ENCODE peak calls at places on chromosomes 11 and 22, in ten cellular contexts. One of them, this sample, is unnamed.

GRCh38 chr11:27740362-27741024 is 40.2 kb upstream of the BDNF start:
- DNase-seq in endothelial cell of umbilical vein: peak; percentile 18
- DNase-seq in hepatocyte: no peak
- DNase-seq in OCI-LY7: no peak
- DNase-seq in fibroblast of lung: peak; percentile 6
- DNase-seq in keratinocyte: no peak
- DNase-seq in PC-9: no peak
- DNase-seq in H9: peak; percentile 37
- DNase-seq in neural progenitor cell: no peak
- DNase-seq in GM23338: peak; percentile 73
- DNase-seq in this sample: no peak

GRCh38 chr11:64591257-64592233 is 525 bp downstream of the SLC22A12 start:
- DNase-seq in endothelial cell of umbilical vein: no peak
- DNase-seq in hepatocyte: no peak
- DNase-seq in OCI-LY7: no peak
- DNase-seq in fibroblast of lung: no peak
- DNase-seq in keratinocyte: no peak
- DNase-seq in PC-9: no peak
- DNase-seq in H9: no peak
- DNase-seq in neural progenitor cell: no peak
- DNase-seq in GM23338: no peak
- DNase-seq in this sample: no peak

GRCh38 chr11:5380740-5381342 is 2.8 kb upstream of the OR51M1 start:
- DNase-seq in endothelial cell of umbilical vein: peak; percentile 69
- DNase-seq in hepatocyte: peak; percentile 79
- DNase-seq in OCI-LY7: peak; percentile 61
- DNase-seq in fibroblast of lung: peak; percentile 49
- DNase-seq in keratinocyte: peak; percentile 2
- DNase-seq in PC-9: peak; percentile 23
- DNase-seq in H9: peak; percentile 76
- DNase-seq in neural progenitor cell: peak; percentile 83
- DNase-seq in GM23338: peak; percentile 89
- DNase-seq in this sample: peak; percentile 60

GRCh38 chr22:36727110-36727509 is 23.6 kb upstream of the CACNG2 start:
- DNase-seq in endothelial cell of umbilical vein: no peak
- DNase-seq in hepatocyte: no peak
- DNase-seq in OCI-LY7: no peak
- DNase-seq in fibroblast of lung: no peak
- DNase-seq in keratinocyte: no peak
- DNase-seq in PC-9: no peak
- DNase-seq in H9: peak; percentile 20
- DNase-seq in neural progenitor cell: no peak
- DNase-seq in GM23338: no peak
- DNase-seq in this sample: no peak

GRCh38 chr11:86954288-86955110 is 696 bp downstream of the FZD4 start:
- DNase-seq in endothelial cell of umbilical vein: peak; percentile 46
- DNase-seq in hepatocyte: no peak
- DNase-seq in OCI-LY7: no peak
- DNase-seq in fibroblast of lung: no peak
- DNase-seq in keratinocyte: no peak
- DNase-seq in PC-9: peak; percentile 10
- DNase-seq in H9: peak; percentile 64
- DNase-seq in neural progenitor cell: peak; percentile 68
- DNase-seq in GM23338: peak; percentile 76
- DNase-seq in this sample: no peak

GRCh38 chr11:581752-582151 is 5.5 kb downstream of the PHRF1 start:
- DNase-seq in endothelial cell of umbilical vein: no peak
- DNase-seq in hepatocyte: no peak
- DNase-seq in OCI-LY7: no peak
- DNase-seq in fibroblast of lung: no peak
- DNase-seq in keratinocyte: no peak
- DNase-seq in PC-9: no peak
- DNase-seq in H9: no peak
- DNase-seq in neural progenitor cell: no peak
- DNase-seq in GM23338: no peak
- DNase-seq in this sample: no peak

GRCh38 chr22:50300620-50301257 is 6.7 kb downstream of the PLXNB2 start:
- DNase-seq in endothelial cell of umbilical vein: no peak
- DNase-seq in hepatocyte: no peak
- DNase-seq in OCI-LY7: no peak
- DNase-seq in fibroblast of lung: no peak
- DNase-seq in keratinocyte: no peak
- DNase-seq in PC-9: no peak
- DNase-seq in H9: no peak
- DNase-seq in neural progenitor cell: no peak
- DNase-seq in GM23338: no peak
- DNase-seq in this sample: no peak

GRCh38 chr11:110486176-110486575 is 56.4 kb downstream of the FDX1 start:
- DNase-seq in endothelial cell of umbilical vein: no peak
- DNase-seq in hepatocyte: no peak
- DNase-seq in OCI-LY7: no peak
- DNase-seq in fibroblast of lung: no peak
- DNase-seq in keratinocyte: no peak
- DNase-seq in PC-9: no peak
- DNase-seq in H9: no peak
- DNase-seq in neural progenitor cell: no peak
- DNase-seq in GM23338: no peak
- DNase-seq in this sample: no peak

GRCh38 chr22:33381531-33382406 is 323.6 kb upstream of the SYN3 start:
- DNase-seq in endothelial cell of umbilical vein: no peak
- DNase-seq in hepatocyte: no peak
- DNase-seq in OCI-LY7: no peak
- DNase-seq in fibroblast of lung: no peak
- DNase-seq in keratinocyte: no peak
- DNase-seq in PC-9: no peak
- DNase-seq in H9: no peak
- DNase-seq in neural progenitor cell: no peak
- DNase-seq in GM23338: no peak
- DNase-seq in this sample: no peak

GRCh38 chr11:255176-255575 is 18.4 kb downstream of the PSMD13 start:
- DNase-seq in endothelial cell of umbilical vein: no peak
- DNase-seq in hepatocyte: no peak
- DNase-seq in OCI-LY7: no peak
- DNase-seq in fibroblast of lung: no peak
- DNase-seq in keratinocyte: no peak
- DNase-seq in PC-9: no peak
- DNase-seq in H9: no peak
- DNase-seq in neural progenitor cell: no peak
- DNase-seq in GM23338: no peak
- DNase-seq in this sample: no peak

GRCh38 chr11:304915-305833 is 2.4 kb upstream of the IFITM2 start:
- DNase-seq in endothelial cell of umbilical vein: peak; percentile 78
- DNase-seq in hepatocyte: peak; percentile 87
- DNase-seq in OCI-LY7: peak; percentile 80
- DNase-seq in fibroblast of lung: peak; percentile 68
- DNase-seq in keratinocyte: no peak
- DNase-seq in PC-9: peak; percentile 54
- DNase-seq in H9: peak; percentile 75
- DNase-seq in neural progenitor cell: peak; percentile 81
- DNase-seq in GM23338: peak; percentile 94
- DNase-seq in this sample: peak; percentile 53

GRCh38 chr11:129163714-129164164 is 28.4 kb downstream of the ARHGAP32 start:
- DNase-seq in endothelial cell of umbilical vein: no peak
- DNase-seq in hepatocyte: no peak
- DNase-seq in OCI-LY7: no peak
- DNase-seq in fibroblast of lung: peak; percentile 59
- DNase-seq in keratinocyte: no peak
- DNase-seq in PC-9: no peak
- DNase-seq in H9: no peak
- DNase-seq in neural progenitor cell: no peak
- DNase-seq in GM23338: no peak
- DNase-seq in this sample: no peak

GRCh38 chr11:115616941-115617340 is 112.7 kb upstream of the CADM1 start:
- DNase-seq in endothelial cell of umbilical vein: no peak
- DNase-seq in hepatocyte: no peak
- DNase-seq in OCI-LY7: no peak
- DNase-seq in fibroblast of lung: peak; percentile 95
- DNase-seq in keratinocyte: no peak
- DNase-seq in PC-9: no peak
- DNase-seq in H9: no peak
- DNase-seq in neural progenitor cell: no peak
- DNase-seq in GM23338: no peak
- DNase-seq in this sample: no peak

GRCh38 chr11:37657645-37658044 is 1059.6 kb upstream of the RAG2 start:
- DNase-seq in endothelial cell of umbilical vein: peak; percentile 45
- DNase-seq in hepatocyte: no peak
- DNase-seq in OCI-LY7: no peak
- DNase-seq in fibroblast of lung: peak; percentile 47
- DNase-seq in keratinocyte: no peak
- DNase-seq in PC-9: no peak
- DNase-seq in H9: no peak
- DNase-seq in neural progenitor cell: no peak
- DNase-seq in GM23338: no peak
- DNase-seq in this sample: peak; percentile 29

GRCh38 chr11:66006134-66006890 is 4.0 kb downstream of the BANF1 start:
- DNase-seq in endothelial cell of umbilical vein: no peak
- DNase-seq in hepatocyte: no peak
- DNase-seq in OCI-LY7: no peak
- DNase-seq in fibroblast of lung: no peak
- DNase-seq in keratinocyte: no peak
- DNase-seq in PC-9: no peak
- DNase-seq in H9: no peak
- DNase-seq in neural progenitor cell: no peak
- DNase-seq in GM23338: no peak
- DNase-seq in this sample: no peak

GRCh38 chr11:122100222-122101080 is 15.6 kb downstream of the BLID start:
- DNase-seq in endothelial cell of umbilical vein: peak; percentile 56
- DNase-seq in hepatocyte: peak; percentile 54
- DNase-seq in OCI-LY7: no peak
- DNase-seq in fibroblast of lung: peak; percentile 84
- DNase-seq in keratinocyte: no peak
- DNase-seq in PC-9: no peak
- DNase-seq in H9: peak; percentile 67
- DNase-seq in neural progenitor cell: peak; percentile 74
- DNase-seq in GM23338: peak; percentile 74
- DNase-seq in this sample: no peak

GRCh38 chr11:126419801-126420729 is 64.6 kb downstream of the ST3GAL4 start:
- DNase-seq in endothelial cell of umbilical vein: peak; percentile 6
- DNase-seq in hepatocyte: no peak
- DNase-seq in OCI-LY7: peak; percentile 81
- DNase-seq in fibroblast of lung: peak; percentile 66
- DNase-seq in keratinocyte: no peak
- DNase-seq in PC-9: no peak
- DNase-seq in H9: no peak
- DNase-seq in neural progenitor cell: no peak
- DNase-seq in GM23338: no peak
- DNase-seq in this sample: peak; percentile 75

GRCh38 chr22:28589102-28589501 is 90.5 kb downstream of the TTC28 start:
- DNase-seq in endothelial cell of umbilical vein: no peak
- DNase-seq in hepatocyte: no peak
- DNase-seq in OCI-LY7: no peak
- DNase-seq in fibroblast of lung: no peak
- DNase-seq in keratinocyte: no peak
- DNase-seq in PC-9: no peak
- DNase-seq in H9: no peak
- DNase-seq in neural progenitor cell: no peak
- DNase-seq in GM23338: no peak
- DNase-seq in this sample: no peak
- H3K79me2 ChIP-seq in endothelial cell of umbilical vein: no peaks in the 10 kb centered on the region
- H3K79me2 ChIP-seq in hepatocyte: peaks cover 11% of the 10 kb centered on the region
- H3K79me2 ChIP-seq in OCI-LY7: no peaks in the 10 kb centered on the region
- H3K79me2 ChIP-seq in fibroblast of lung: no peaks in the 10 kb centered on the region
- H3K79me2 ChIP-seq in keratinocyte: no peaks in the 10 kb centered on the region
- H3K79me2 ChIP-seq in PC-9: no peaks in the 10 kb centered on the region
- H3K79me2 ChIP-seq in H9: no peaks in the 10 kb centered on the region
- H3K79me2 ChIP-seq in neural progenitor cell: no peaks in the 10 kb centered on the region
- H3K79me2 ChIP-seq in GM23338: no peaks in the 10 kb centered on the region
- H3K79me2 ChIP-seq in this sample: no peaks in the 10 kb centered on the region

GRCh38 chr11:79160786-79161403 is 279.9 kb downstream of the TENM4 start:
- DNase-seq in endothelial cell of umbilical vein: no peak
- DNase-seq in hepatocyte: peak; percentile 42
- DNase-seq in OCI-LY7: no peak
- DNase-seq in fibroblast of lung: peak; percentile 45
- DNase-seq in keratinocyte: peak; percentile 26
- DNase-seq in PC-9: no peak
- DNase-seq in H9: no peak
- DNase-seq in neural progenitor cell: peak; percentile 46
- DNase-seq in GM23338: peak; percentile 26
- DNase-seq in this sample: no peak
- TF ChIP-seq CTCF in endothelial cell of umbilical vein: peak; percentile 39
- TF ChIP-seq CTCF in hepatocyte: peak; percentile 52
- TF ChIP-seq CTCF in OCI-LY7: no peak
- TF ChIP-seq CTCF in fibroblast of lung: peak; percentile 54
- TF ChIP-seq CTCF in keratinocyte: peak; percentile 49
- TF ChIP-seq CTCF in PC-9: no peak
- TF ChIP-seq CTCF in H9: peak; percentile 67
- TF ChIP-seq CTCF in neural progenitor cell: peak; percentile 64
- TF ChIP-seq CTCF in GM23338: peak; percentile 55
- TF ChIP-seq CTCF in this sample: peak; percentile 16

DNA sequence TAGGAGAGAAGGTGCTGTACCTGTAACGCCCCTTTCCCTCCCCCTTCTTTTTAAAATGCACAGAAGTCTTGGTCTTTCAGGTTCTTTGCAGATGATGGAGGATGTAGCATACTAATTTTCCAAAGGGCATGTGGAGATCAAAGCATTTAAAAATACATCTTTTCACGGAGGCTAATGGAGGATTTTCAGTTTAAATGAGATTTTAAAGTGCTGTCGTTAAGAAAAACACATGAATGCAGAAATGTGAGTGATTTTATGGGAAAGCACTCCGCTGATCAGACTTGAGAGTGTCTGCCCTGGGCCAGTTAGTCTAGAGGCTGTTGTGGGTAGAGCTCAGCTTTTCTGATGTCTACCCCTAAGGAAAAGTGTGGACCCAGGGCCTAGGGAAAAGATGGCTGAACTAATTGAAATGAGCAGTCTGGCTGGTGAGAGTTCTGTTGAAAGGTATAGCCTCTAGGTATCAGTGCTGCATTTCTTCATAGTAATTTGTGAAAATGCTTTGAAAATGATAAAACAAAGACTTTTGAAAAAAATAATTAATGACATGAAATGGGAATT is 2.5 kb downstream of the AMOTL1 start:
- DNase-seq in endothelial cell of umbilical vein: no peak
- DNase-seq in hepatocyte: no peak
- DNase-seq in OCI-LY7: no peak
- DNase-seq in fibroblast of lung: no peak
- DNase-seq in keratinocyte: no peak
- DNase-seq in PC-9: no peak
- DNase-seq in H9: no peak
- DNase-seq in neural progenitor cell: no peak
- DNase-seq in GM23338: no peak
- DNase-seq in this sample: no peak
- H3K79me2 ChIP-seq in endothelial cell of umbilical vein: peaks cover 68% of the 10 kb centered on the region
- H3K79me2 ChIP-seq in hepatocyte: peaks cover 73% of the 10 kb centered on the region
- H3K79me2 ChIP-seq in OCI-LY7: no peaks in the 10 kb centered on the region
- H3K79me2 ChIP-seq in fibroblast of lung: peaks cover 60% of the 10 kb centered on the region
- H3K79me2 ChIP-seq in keratinocyte: peaks cover 74% of the 10 kb centered on the region
- H3K79me2 ChIP-seq in PC-9: peaks cover 80% of the 10 kb centered on the region
- H3K79me2 ChIP-seq in H9: peaks cover 8% of the 10 kb centered on the region
- H3K79me2 ChIP-seq in neural progenitor cell: peaks cover 72% of the 10 kb centered on the region
- H3K79me2 ChIP-seq in GM23338: peaks cover 69% of the 10 kb centered on the region
- H3K79me2 ChIP-seq in this sample: peaks cover 64% of the 10 kb centered on the region

DNA sequence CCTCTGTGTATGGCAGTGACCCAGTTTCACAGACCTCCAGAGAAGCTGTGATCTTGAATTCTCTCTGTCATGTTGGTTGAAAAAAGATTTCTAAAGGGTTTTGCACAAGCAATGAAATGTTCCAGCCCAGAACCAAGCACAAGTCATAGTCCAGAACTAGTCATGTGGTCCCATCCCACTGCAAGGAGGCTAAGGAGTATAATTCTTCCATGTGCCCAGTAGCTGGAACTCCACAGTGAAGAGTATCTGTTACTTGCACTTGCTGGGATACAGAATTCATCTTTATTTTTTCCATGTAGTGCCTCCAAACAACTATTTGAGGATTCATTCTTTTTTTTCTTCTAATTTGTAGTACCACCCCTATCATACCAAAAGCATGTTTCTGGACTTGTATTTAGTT is 9.9 kb upstream of the MMP8 start:
- DNase-seq in endothelial cell of umbilical vein: no peak
- DNase-seq in hepatocyte: no peak
- DNase-seq in OCI-LY7: no peak
- DNase-seq in fibroblast of lung: no peak
- DNase-seq in keratinocyte: no peak
- DNase-seq in PC-9: no peak
- DNase-seq in H9: no peak
- DNase-seq in neural progenitor cell: no peak
- DNase-seq in GM23338: no peak
- DNase-seq in this sample: no peak
- TF ChIP-seq CTCF in endothelial cell of umbilical vein: no peak
- TF ChIP-seq CTCF in hepatocyte: no peak
- TF ChIP-seq CTCF in OCI-LY7: no peak
- TF ChIP-seq CTCF in fibroblast of lung: no peak
- TF ChIP-seq CTCF in keratinocyte: peak; percentile 13
- TF ChIP-seq CTCF in PC-9: no peak
- TF ChIP-seq CTCF in H9: no peak
- TF ChIP-seq CTCF in neural progenitor cell: no peak
- TF ChIP-seq CTCF in GM23338: no peak
- TF ChIP-seq CTCF in this sample: no peak